ENCODE peak calls at places on chromosomes 2 and 18, in eight cellular contexts. One of them, this sample, is unnamed.

GRCh38 chr18:66560092-66560491 is 43.8 kb downstream of the CDH19 start:
- DNase-seq in GM23338: peak
- DNase-seq in tibial artery: no peak
- DNase-seq in mammary epithelial cell: peak
- DNase-seq in mesendoderm: peak
- DNase-seq in thoracic aorta: no peak
- DNase-seq in GM06990: no peak
- DNase-seq in cardiac muscle cell: peak
- DNase-seq in this sample: no peak

GRCh38 chr2:49029406-49029805 is 124.9 kb downstream of the FSHR start:
- DNase-seq in GM23338: no peak
- DNase-seq in tibial artery: no peak
- DNase-seq in mammary epithelial cell: no peak
- DNase-seq in mesendoderm: no peak
- DNase-seq in thoracic aorta: no peak
- DNase-seq in GM06990: no peak
- DNase-seq in cardiac muscle cell: no peak
- DNase-seq in this sample: no peak

GRCh38 chr2:11161747-11162146 is 6.5 kb downstream of the SLC66A3 start:
- DNase-seq in GM23338: no peak
- DNase-seq in tibial artery: no peak
- DNase-seq in mammary epithelial cell: no peak
- DNase-seq in mesendoderm: no peak
- DNase-seq in thoracic aorta: no peak
- DNase-seq in GM06990: no peak
- DNase-seq in cardiac muscle cell: no peak
- DNase-seq in this sample: no peak

GRCh38 chr18:31876707-31877106 is 66.2 kb downstream of the TRAPPC8 start:
- DNase-seq in GM23338: no peak
- DNase-seq in tibial artery: no peak
- DNase-seq in mammary epithelial cell: peak
- DNase-seq in mesendoderm: peak
- DNase-seq in thoracic aorta: no peak
- DNase-seq in GM06990: no peak
- DNase-seq in cardiac muscle cell: no peak
- DNase-seq in this sample: no peak

GRCh38 chr18:60684843-60685513 is 312.4 kb upstream of the MC4R start:
- DNase-seq in GM23338: peak
- DNase-seq in tibial artery: no peak
- DNase-seq in mammary epithelial cell: peak
- DNase-seq in mesendoderm: peak
- DNase-seq in thoracic aorta: no peak
- DNase-seq in GM06990: no peak
- DNase-seq in cardiac muscle cell: peak
- DNase-seq in this sample: peak

GRCh38 chr18:13500227-13500865 is 226.0 kb downstream of the FAM210A start:
- DNase-seq in GM23338: peak
- DNase-seq in tibial artery: peak
- DNase-seq in mammary epithelial cell: peak
- DNase-seq in mesendoderm: peak
- DNase-seq in thoracic aorta: no peak
- DNase-seq in GM06990: no peak
- DNase-seq in cardiac muscle cell: peak
- DNase-seq in this sample: peak

GRCh38 chr2:102027036-102027702 is 35.4 kb downstream of the IL1R2 start:
- DNase-seq in GM23338: no peak
- DNase-seq in tibial artery: no peak
- DNase-seq in mammary epithelial cell: peak
- DNase-seq in mesendoderm: no peak
- DNase-seq in thoracic aorta: no peak
- DNase-seq in GM06990: no peak
- DNase-seq in cardiac muscle cell: no peak
- DNase-seq in this sample: no peak

GRCh38 chr2:191666733-191667132 is 11.2 kb upstream of the NABP1 start:
- DNase-seq in GM23338: peak
- DNase-seq in tibial artery: no peak
- DNase-seq in mammary epithelial cell: no peak
- DNase-seq in mesendoderm: peak
- DNase-seq in thoracic aorta: no peak
- DNase-seq in GM06990: no peak
- DNase-seq in cardiac muscle cell: no peak
- DNase-seq in this sample: no peak

GRCh38 chr18:48929951-48930713 is 20.6 kb downstream of the SMAD7 start:
- DNase-seq in GM23338: peak
- DNase-seq in tibial artery: no peak
- DNase-seq in mammary epithelial cell: no peak
- DNase-seq in mesendoderm: peak
- DNase-seq in thoracic aorta: no peak
- DNase-seq in GM06990: no peak
- DNase-seq in cardiac muscle cell: peak
- DNase-seq in this sample: peak

GRCh38 chr2:184598313-184599053 is at the start of gene ZNF804A:
- DNase-seq in GM23338: peak
- DNase-seq in tibial artery: peak
- DNase-seq in mammary epithelial cell: peak
- DNase-seq in mesendoderm: peak
- DNase-seq in thoracic aorta: no peak
- DNase-seq in GM06990: peak
- DNase-seq in cardiac muscle cell: peak
- DNase-seq in this sample: peak

GRCh38 chr2:134917219-134917957 is 1.2 kb upstream of the CCNT2 start:
- DNase-seq in GM23338: peak
- DNase-seq in tibial artery: no peak
- DNase-seq in mammary epithelial cell: no peak
- DNase-seq in mesendoderm: no peak
- DNase-seq in thoracic aorta: no peak
- DNase-seq in GM06990: peak
- DNase-seq in cardiac muscle cell: no peak
- DNase-seq in this sample: peak

GRCh38 chr2:79723830-79724229 is 211.0 kb downstream of the CTNNA2 start:
- DNase-seq in GM23338: no peak
- DNase-seq in tibial artery: no peak
- DNase-seq in mammary epithelial cell: no peak
- DNase-seq in mesendoderm: no peak
- DNase-seq in thoracic aorta: no peak
- DNase-seq in GM06990: no peak
- DNase-seq in cardiac muscle cell: no peak
- DNase-seq in this sample: no peak

GRCh38 chr2:210833403-210833802 is 277.0 kb downstream of the CPS1 start:
- DNase-seq in GM23338: no peak
- DNase-seq in tibial artery: no peak
- DNase-seq in mammary epithelial cell: no peak
- DNase-seq in mesendoderm: no peak
- DNase-seq in thoracic aorta: no peak
- DNase-seq in GM06990: no peak
- DNase-seq in cardiac muscle cell: no peak
- DNase-seq in this sample: no peak

GRCh38 chr2:151189125-151189524 is 72.5 kb downstream of the RBM43 start:
- DNase-seq in GM23338: no peak
- DNase-seq in tibial artery: no peak
- DNase-seq in mammary epithelial cell: no peak
- DNase-seq in mesendoderm: no peak
- DNase-seq in thoracic aorta: no peak
- DNase-seq in GM06990: no peak
- DNase-seq in cardiac muscle cell: no peak
- DNase-seq in this sample: no peak

GRCh38 chr2:109435866-109436634 is 177.7 kb downstream of the SEPTIN10 start:
- DNase-seq in GM23338: no peak
- DNase-seq in tibial artery: peak
- DNase-seq in mammary epithelial cell: no peak
- DNase-seq in mesendoderm: no peak
- DNase-seq in thoracic aorta: peak
- DNase-seq in GM06990: no peak
- DNase-seq in cardiac muscle cell: no peak
- DNase-seq in this sample: no peak

GRCh38 chr2:28345619-28346018 is 47.0 kb upstream of the FOSL2 start:
- DNase-seq in GM23338: no peak
- DNase-seq in tibial artery: no peak
- DNase-seq in mammary epithelial cell: no peak
- DNase-seq in mesendoderm: no peak
- DNase-seq in thoracic aorta: no peak
- DNase-seq in GM06990: no peak
- DNase-seq in cardiac muscle cell: no peak
- DNase-seq in this sample: no peak

GRCh38 chr18:3256693-3257626 is 5.0 kb upstream of the MYL12B start:
- DNase-seq in GM23338: no peak
- DNase-seq in tibial artery: no peak
- DNase-seq in mammary epithelial cell: no peak
- DNase-seq in mesendoderm: peak
- DNase-seq in thoracic aorta: no peak
- DNase-seq in GM06990: peak
- DNase-seq in cardiac muscle cell: peak
- DNase-seq in this sample: no peak

GRCh38 chr2:102147935-102148334 is 5.4 kb downstream of the IL1R1 start:
- DNase-seq in GM23338: no peak
- DNase-seq in tibial artery: no peak
- DNase-seq in mammary epithelial cell: peak
- DNase-seq in mesendoderm: no peak
- DNase-seq in thoracic aorta: no peak
- DNase-seq in GM06990: no peak
- DNase-seq in cardiac muscle cell: no peak
- DNase-seq in this sample: no peak

GRCh38 chr2:167607211-167607610 is 640.2 kb downstream of the STK39 start:
- DNase-seq in GM23338: no peak
- DNase-seq in tibial artery: no peak
- DNase-seq in mammary epithelial cell: no peak
- DNase-seq in mesendoderm: peak
- DNase-seq in thoracic aorta: no peak
- DNase-seq in GM06990: no peak
- DNase-seq in cardiac muscle cell: no peak
- DNase-seq in this sample: no peak

GRCh38 chr18:46324556-46324955 is 220.4 kb downstream of the HAUS1 start:
- DNase-seq in GM23338: peak
- DNase-seq in tibial artery: no peak
- DNase-seq in mammary epithelial cell: peak
- DNase-seq in mesendoderm: peak
- DNase-seq in thoracic aorta: no peak
- DNase-seq in GM06990: no peak
- DNase-seq in cardiac muscle cell: peak
- DNase-seq in this sample: peak

DNA sequence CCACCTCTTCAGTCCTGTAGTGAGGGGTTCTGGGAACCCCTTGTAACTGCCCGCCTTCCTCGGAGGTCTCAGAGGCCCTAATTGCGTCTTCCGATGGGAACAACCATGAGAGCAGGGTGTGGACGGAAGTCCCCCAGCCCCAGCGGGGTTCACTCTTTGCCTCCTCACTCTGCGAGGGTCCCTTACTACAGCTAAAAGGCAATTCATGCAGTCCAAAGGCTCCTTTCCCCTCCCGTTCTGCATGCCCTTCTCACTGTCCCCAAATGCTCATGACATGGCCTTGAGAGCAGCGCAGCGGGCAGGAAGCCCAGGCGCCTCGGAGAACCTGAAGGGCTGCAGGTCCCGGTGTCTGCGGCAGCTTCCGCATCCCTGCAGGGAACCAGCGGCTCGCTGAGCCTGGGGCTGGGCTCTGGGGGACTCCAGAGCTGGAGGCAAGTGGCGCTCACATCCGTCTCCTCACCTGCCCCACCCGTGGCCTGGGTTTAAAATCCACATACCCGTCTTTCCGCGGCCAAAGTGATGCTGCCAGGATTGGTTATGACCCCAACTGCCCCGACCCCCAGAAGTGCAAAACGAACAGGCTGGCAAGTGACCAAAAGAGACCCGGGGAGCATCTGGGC is 534 bp upstream of the CIDEA start:
- DNase-seq in GM23338: peak
- DNase-seq in tibial artery: no peak
- DNase-seq in mammary epithelial cell: no peak
- DNase-seq in mesendoderm: peak
- DNase-seq in thoracic aorta: no peak
- DNase-seq in GM06990: no peak
- DNase-seq in cardiac muscle cell: peak
- DNase-seq in this sample: peak
- H3K4me3 ChIP-seq in GM23338: peak
- H3K4me3 ChIP-seq in tibial artery: peak
- H3K4me3 ChIP-seq in mammary epithelial cell: peak
- H3K4me3 ChIP-seq in mesendoderm: no peak
- H3K4me3 ChIP-seq in thoracic aorta: peak
- H3K4me3 ChIP-seq in GM06990: no peak
- H3K4me3 ChIP-seq in cardiac muscle cell: peak
- H3K4me3 ChIP-seq in this sample: peak

GRCh38 chr2:175745911-175746310 is 256.2 kb downstream of the LNPK start:
- DNase-seq in GM23338: no peak
- DNase-seq in tibial artery: no peak
- DNase-seq in mammary epithelial cell: no peak
- DNase-seq in mesendoderm: no peak
- DNase-seq in thoracic aorta: no peak
- DNase-seq in GM06990: no peak
- DNase-seq in cardiac muscle cell: no peak
- DNase-seq in this sample: no peak
- H3K4me3 ChIP-seq in GM23338: no peak
- H3K4me3 ChIP-seq in tibial artery: no peak
- H3K4me3 ChIP-seq in mammary epithelial cell: no peak
- H3K4me3 ChIP-seq in mesendoderm: no peak
- H3K4me3 ChIP-seq in thoracic aorta: no peak
- H3K4me3 ChIP-seq in GM06990: no peak
- H3K4me3 ChIP-seq in cardiac muscle cell: no peak
- H3K4me3 ChIP-seq in this sample: no peak

GRCh38 chr2:241061275-241061674 is 40.8 kb downstream of the MTERF4 start:
- DNase-seq in GM23338: no peak
- DNase-seq in tibial artery: no peak
- DNase-seq in mammary epithelial cell: peak
- DNase-seq in mesendoderm: no peak
- DNase-seq in thoracic aorta: no peak
- DNase-seq in GM06990: no peak
- DNase-seq in cardiac muscle cell: no peak
- DNase-seq in this sample: no peak

GRCh38 chr2:241064008-241064801 is 37.9 kb downstream of the MTERF4 start:
- DNase-seq in GM23338: peak
- DNase-seq in tibial artery: no peak
- DNase-seq in mammary epithelial cell: peak
- DNase-seq in mesendoderm: peak
- DNase-seq in thoracic aorta: no peak
- DNase-seq in GM06990: peak
- DNase-seq in cardiac muscle cell: no peak
- DNase-seq in this sample: peak

GRCh38 chr2:241063587-241063986 is 38.5 kb downstream of the MTERF4 start:
- DNase-seq in GM23338: peak
- DNase-seq in tibial artery: no peak
- DNase-seq in mammary epithelial cell: no peak
- DNase-seq in mesendoderm: peak
- DNase-seq in thoracic aorta: no peak
- DNase-seq in GM06990: no peak
- DNase-seq in cardiac muscle cell: no peak
- DNase-seq in this sample: no peak

GRCh38 chr2:241063093-241063551 is 39.0 kb downstream of the MTERF4 start:
- DNase-seq in GM23338: no peak
- DNase-seq in tibial artery: no peak
- DNase-seq in mammary epithelial cell: no peak
- DNase-seq in mesendoderm: no peak
- DNase-seq in thoracic aorta: no peak
- DNase-seq in GM06990: no peak
- DNase-seq in cardiac muscle cell: no peak
- DNase-seq in this sample: peak

GRCh38 chr2:241062342-241063092 is 39.6 kb downstream of the MTERF4 start:
- DNase-seq in GM23338: no peak
- DNase-seq in tibial artery: no peak
- DNase-seq in mammary epithelial cell: peak
- DNase-seq in mesendoderm: no peak
- DNase-seq in thoracic aorta: no peak
- DNase-seq in GM06990: peak
- DNase-seq in cardiac muscle cell: no peak
- DNase-seq in this sample: peak
- H3K4me3 ChIP-seq in GM23338: no peak
- H3K4me3 ChIP-seq in tibial artery: no peak
- H3K4me3 ChIP-seq in mammary epithelial cell: no peak
- H3K4me3 ChIP-seq in mesendoderm: no peak
- H3K4me3 ChIP-seq in thoracic aorta: no peak
- H3K4me3 ChIP-seq in GM06990: no peak
- H3K4me3 ChIP-seq in cardiac muscle cell: no peak
- H3K4me3 ChIP-seq in this sample: no peak

GRCh38 chr2:54114936-54115283 is 505 bp upstream of the ACYP2 start:
- DNase-seq in GM23338: no peak
- DNase-seq in tibial artery: no peak
- DNase-seq in mammary epithelial cell: no peak
- DNase-seq in mesendoderm: no peak
- DNase-seq in thoracic aorta: no peak
- DNase-seq in GM06990: no peak
- DNase-seq in cardiac muscle cell: no peak
- DNase-seq in this sample: no peak
- H3K4me3 ChIP-seq in GM23338: peak
- H3K4me3 ChIP-seq in tibial artery: peak
- H3K4me3 ChIP-seq in mammary epithelial cell: peak
- H3K4me3 ChIP-seq in mesendoderm: peak
- H3K4me3 ChIP-seq in thoracic aorta: peak
- H3K4me3 ChIP-seq in GM06990: peak
- H3K4me3 ChIP-seq in cardiac muscle cell: peak
- H3K4me3 ChIP-seq in this sample: peak